ENCODE peak calls at places on chromosomes 6 and 20, in seven cellular contexts. F is A549, A is PC-9, S is heart right ventricle, T is HCT116, J is endodermal cell, P is transverse colon. V is an unnamed sample.

GRCh38 chr6:7175463-7175862 is 67.7 kb downstream of the RREB1 start:
- DNase-seq in F (no peak), A (no peak), S (no peak), T (no peak), J (no peak), P (no peak), V (no peak)

GRCh38 chr20:39458452-39458851 is 496.3 kb downstream of the DHX35 start:
- DNase-seq in F (no peak), A (no peak), S (no peak), T (no peak), J (no peak), P (no peak), V (no peak)

GRCh38 chr6:55678330-55679224 is 99.6 kb upstream of the HMGCLL1 start:
- DNase-seq in F (no peak), A (no peak), S (no peak), T (no peak), J (no peak), P (no peak), V (no peak)

GRCh38 chr20:43938932-43939761 is 24.5 kb downstream of the TOX2 start:
- DNase-seq in F (peak), A (peak), S (no peak), T (no peak), J (no peak), P (peak), V (no peak)

GRCh38 chr20:41173161-41173721 is 35.9 kb downstream of the PLCG1 start:
- DNase-seq in F (peak), A (peak), S (peak), T (peak), J (peak), P (peak), V (peak)

GRCh38 chr6:41336824-41337223 is 1.4 kb downstream of the NCR2 start:
- DNase-seq in F (no peak), A (no peak), S (no peak), T (no peak), J (no peak), P (no peak), V (no peak)

GRCh38 chr6:37985355-37985754 is 165.8 kb downstream of the ZFAND3 start:
- DNase-seq in F (no peak), A (no peak), S (no peak), T (no peak), J (no peak), P (no peak), V (no peak)

GRCh38 chr20:17844133-17844429 is 124.5 kb downstream of the SNX5 start:
- DNase-seq in F (no peak), A (no peak), S (no peak), T (no peak), J (no peak), P (no peak), V (no peak)

GRCh38 chr6:52663120-52663934 is 7.6 kb upstream of the TMEM14A start:
- DNase-seq in F (peak), A (peak), S (no peak), T (peak), J (peak), P (peak), V (peak)

GRCh38 chr20:16821211-16822089 is 73.3 kb downstream of the OTOR start:
- DNase-seq in F (peak), A (peak), S (no peak), T (peak), J (peak), P (peak), V (peak)

GRCh38 chr20:47785321-47785899 is at the start of gene SULF2:
- DNase-seq in F (no peak), A (peak), S (peak), T (no peak), J (peak), P (peak), V (no peak)

GRCh38 chr20:58586565-58587093 is 64.5 kb upstream of the STX16 start:
- DNase-seq in F (no peak), A (no peak), S (no peak), T (no peak), J (no peak), P (no peak), V (no peak)

GRCh38 chr6:13613029-13613594 is 2.0 kb upstream of the NOL7 start:
- DNase-seq in F (no peak), A (no peak), S (no peak), T (no peak), J (no peak), P (no peak), V (no peak)

GRCh38 chr6:53829698-53830221 is 35.0 kb downstream of the LRRC1 start:
- DNase-seq in F (no peak), A (no peak), S (no peak), T (no peak), J (no peak), P (peak), V (no peak)

GRCh38 chr6:16441262-16441661 is 202.9 kb downstream of the GMPR start:
- DNase-seq in F (no peak), A (no peak), S (no peak), T (no peak), J (no peak), P (no peak), V (no peak)

GRCh38 chr20:47466193-47466592 is 35.5 kb upstream of the NCOA3 start:
- DNase-seq in F (no peak), A (no peak), S (no peak), T (no peak), J (no peak), P (no peak), V (no peak)

GRCh38 chr20:46600286-46600752 is 49.9 kb upstream of the OCSTAMP start:
- DNase-seq in F (no peak), A (no peak), S (no peak), T (no peak), J (peak), P (no peak), V (no peak)

GRCh38 chr6:70503813-70504465 is 62.8 kb upstream of the SDHAF4 start:
- DNase-seq in F (no peak), A (no peak), S (no peak), T (no peak), J (no peak), P (no peak), V (no peak)

GRCh38 chr6:16369108-16369507 is 130.7 kb downstream of the GMPR start:
- DNase-seq in F (no peak), A (no peak), S (no peak), T (no peak), J (peak), P (no peak), V (no peak)

GRCh38 chr6:31898200-31899011 is 908 bp upstream of the EHMT2 start:
- DNase-seq in F (peak), A (peak), S (no peak), T (peak), J (peak), P (peak), V (no peak)

GRCh38 chr20:36541227-36542018 is at the start of gene MYL9:
- DNase-seq in F (no peak), A (peak), S (peak), T (no peak), J (peak), P (peak), V (no peak)

GRCh38 chr20:46702447-46703203 is 6.8 kb upstream of the SLC2A10 start:
- DNase-seq in F (no peak), A (no peak), S (no peak), T (no peak), J (no peak), P (no peak), V (no peak)

GRCh38 chr6:158256746-158257424 is 55.4 kb upstream of the TULP4 start:
- DNase-seq in F (no peak), A (no peak), S (no peak), T (no peak), J (no peak), P (no peak), V (no peak)

GRCh38 chr6:25883536-25883935 is 9.5 kb upstream of the SLC17A3 start:
- DNase-seq in F (no peak), A (no peak), S (no peak), T (no peak), J (no peak), P (no peak), V (no peak)

GRCh38 chr20:12012241-12013222 is 94.8 kb downstream of the BTBD3 start:
- DNase-seq in F (peak), A (peak), S (no peak), T (peak), J (peak), P (peak), V (peak)

DNA sequence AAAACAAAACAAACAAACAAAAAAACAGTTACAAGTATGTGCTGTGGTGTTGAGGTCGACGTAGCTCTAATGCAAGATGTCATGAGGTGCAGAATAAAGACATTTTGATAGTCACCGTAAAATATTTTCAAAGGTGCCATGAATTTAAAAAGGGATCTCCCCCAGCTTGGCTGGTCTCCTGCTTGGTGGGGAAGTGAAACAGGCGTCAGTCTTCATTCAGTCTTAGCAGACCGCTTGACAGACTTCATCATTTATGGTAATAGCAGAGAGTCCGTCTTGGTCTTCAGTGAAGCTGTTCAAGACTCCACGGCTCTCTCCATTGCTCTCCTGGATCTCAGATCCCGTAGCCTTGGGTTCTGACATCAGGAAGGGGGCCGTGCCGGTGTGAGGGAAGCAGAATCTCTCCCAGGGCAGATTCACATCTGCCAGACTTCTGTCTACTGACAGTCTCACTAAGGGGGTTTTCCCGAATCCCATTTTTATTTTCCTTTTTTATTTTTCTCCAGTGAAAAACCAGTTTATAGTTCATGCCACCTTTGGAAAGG is 1.6 kb downstream of the SLC24A3 start:
- DNase-seq in F (no peak), A (no peak), S (no peak), T (no peak), J (no peak), P (no peak), V (no peak)
- H3K4me3 ChIP-seq in F (no peak), A (no peak), S (no peak), T (no peak), J (peak), P (peak), V (no peak)

GRCh38 chr6:154247119-154247814 is 109.3 kb downstream of the IPCEF1 start:
- DNase-seq in F (no peak), A (no peak), S (no peak), T (no peak), J (peak), P (no peak), V (no peak)
- H3K4me3 ChIP-seq in F (no peak), A (no peak), S (no peak), T (no peak), J (peak), P (peak), V (no peak)

GRCh38 chr20:62815066-62815991 is 1.5 kb upstream of the COL9A3 start:
- DNase-seq in F (no peak), A (peak), S (no peak), T (no peak), J (peak), P (no peak), V (no peak)

GRCh38 chr20:62817975-62818591 is 1.2 kb downstream of the COL9A3 start:
- DNase-seq in F (no peak), A (no peak), S (no peak), T (no peak), J (no peak), P (no peak), V (no peak)

GRCh38 chr20:62814709-62815065 is 2.2 kb upstream of the COL9A3 start:
- DNase-seq in F (no peak), A (no peak), S (no peak), T (no peak), J (no peak), P (no peak), V (no peak)

GRCh38 chr20:62816879-62817873 is at the start of gene COL9A3:
- DNase-seq in F (no peak), A (no peak), S (no peak), T (no peak), J (peak), P (no peak), V (no peak)

DNA sequence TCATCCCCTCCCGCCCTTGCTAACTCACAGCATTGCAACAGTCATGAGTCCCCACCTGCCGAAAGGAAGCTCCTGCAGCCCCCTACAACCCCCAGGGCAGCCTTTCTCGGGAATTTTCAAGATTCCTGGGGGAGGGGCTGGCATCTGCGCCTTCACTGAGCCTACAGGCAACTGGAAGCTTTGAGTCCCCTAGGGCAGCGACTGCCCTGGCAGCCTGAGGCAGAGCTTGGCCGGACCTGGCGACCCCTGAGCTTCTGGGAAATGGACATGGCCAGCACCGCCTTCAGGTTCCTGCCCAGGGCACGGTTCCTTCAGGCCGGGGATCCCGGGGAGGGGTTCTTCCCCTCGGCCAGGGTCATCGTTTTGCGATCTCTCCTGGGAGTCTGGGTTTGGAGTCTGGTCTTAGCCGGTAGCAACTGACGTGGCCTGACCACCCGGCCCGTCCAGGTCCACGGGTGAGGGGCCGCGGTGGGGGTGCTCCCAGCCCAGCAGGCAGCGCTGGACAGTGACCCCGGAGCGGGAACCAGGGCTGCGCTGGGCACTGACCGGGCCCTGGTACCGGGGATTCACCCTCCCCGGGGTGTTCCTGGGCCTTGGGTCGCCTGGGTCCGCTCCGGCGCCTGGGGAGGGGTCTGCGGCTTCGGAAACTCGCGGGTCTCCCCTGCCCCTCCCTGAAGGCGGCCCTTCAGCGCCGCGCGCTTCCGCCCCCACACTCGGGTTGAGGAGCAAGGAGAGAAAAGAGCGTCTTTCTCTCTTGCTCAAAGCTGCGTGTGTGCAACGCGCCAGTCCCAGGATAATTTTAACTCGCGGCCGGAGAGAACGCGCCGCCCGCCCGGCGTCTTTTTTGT is 595 bp upstream of the COL9A3 start:
- DNase-seq in F (no peak), A (no peak), S (no peak), T (no peak), J (peak), P (no peak), V (no peak)
- H3K4me3 ChIP-seq in F (peak), A (no peak), S (peak), T (peak), J (peak), P (peak), V (peak)

DNA sequence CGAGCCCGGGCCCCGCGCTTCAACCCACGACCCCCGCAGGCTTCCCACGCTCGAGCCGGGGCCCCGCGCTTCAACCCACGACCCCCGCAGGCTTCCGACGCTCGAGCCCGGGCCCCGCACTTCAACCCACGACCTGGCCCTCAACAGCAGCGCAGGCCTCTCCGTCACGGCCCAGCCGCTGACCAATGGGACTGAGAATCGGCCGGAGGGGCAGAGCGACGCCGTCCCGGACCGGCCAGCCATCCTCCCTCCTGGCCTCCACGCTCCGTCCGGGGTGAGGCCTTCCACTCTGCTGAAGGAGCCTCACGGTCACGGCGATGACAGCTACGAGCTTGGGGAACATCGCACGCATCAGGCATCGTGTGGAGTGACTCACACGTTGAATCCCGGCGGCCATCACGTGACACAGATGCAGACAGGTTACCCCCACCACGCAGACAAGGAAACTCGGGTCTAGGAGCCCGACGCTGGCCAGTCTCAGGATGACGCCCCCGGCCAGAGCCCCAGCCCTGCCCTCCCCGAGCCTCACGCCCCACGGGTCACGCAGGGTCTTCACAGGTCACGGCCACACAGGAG is 6.1 kb downstream of the KCNQ2 start:
- DNase-seq in F (no peak), A (no peak), S (no peak), T (no peak), J (no peak), P (no peak), V (no peak)
- H3K4me3 ChIP-seq in F (no peak), A (no peak), S (no peak), T (no peak), J (no peak), P (no peak), V (no peak)

GRCh38 chr20:45345104-45345936 is 2.9 kb downstream of the SDC4 start:
- DNase-seq in F (no peak), A (peak), S (no peak), T (no peak), J (no peak), P (peak), V (no peak)

GRCh38 chr20:45341939-45342862 is 6.0 kb downstream of the SDC4 start:
- DNase-seq in F (no peak), A (peak), S (peak), T (no peak), J (peak), P (peak), V (peak)

GRCh38 chr20:45342863-45343444 is 5.3 kb downstream of the SDC4 start:
- DNase-seq in F (no peak), A (no peak), S (no peak), T (no peak), J (no peak), P (no peak), V (no peak)

GRCh38 chr20:45343867-45344721 is 4.1 kb downstream of the SDC4 start:
- DNase-seq in F (no peak), A (peak), S (no peak), T (peak), J (peak), P (peak), V (no peak)

DNA sequence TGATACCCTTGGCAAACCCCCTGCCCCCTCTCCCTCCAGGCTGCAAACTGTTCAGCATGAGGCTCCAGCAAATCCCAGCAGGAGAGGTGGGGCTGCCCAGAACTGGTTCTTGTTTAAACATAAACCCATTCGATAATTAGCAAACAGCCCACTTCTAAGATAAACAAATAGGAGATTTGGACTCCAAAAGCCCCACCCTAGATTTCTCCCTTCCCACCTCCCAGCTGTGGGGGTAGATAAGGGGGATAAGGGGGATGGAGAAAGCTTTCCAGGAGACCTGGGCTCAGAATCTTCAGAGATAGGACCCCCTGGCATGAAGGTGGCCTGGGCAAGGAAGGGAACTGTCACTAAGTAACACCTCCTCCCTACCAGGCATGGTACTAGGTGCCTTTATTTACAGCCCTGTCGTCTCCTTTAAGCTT is 4.8 kb downstream of the SDC4 start:
- DNase-seq in F (no peak), A (peak), S (no peak), T (no peak), J (peak), P (peak), V (no peak)
- H3K4me3 ChIP-seq in F (peak), A (peak), S (no peak), T (peak), J (peak), P (peak), V (no peak)

GRCh38 chr6:148044261-148044731 is 298.3 kb upstream of the SASH1 start:
- DNase-seq in F (no peak), A (no peak), S (no peak), T (no peak), J (no peak), P (no peak), V (no peak)
- H3K4me3 ChIP-seq in F (no peak), A (no peak), S (no peak), T (no peak), J (no peak), P (no peak), V (no peak)

GRCh38 chr20:15327123-15327522 is 989.7 kb upstream of the FLRT3 start:
- DNase-seq in F (no peak), A (no peak), S (no peak), T (no peak), J (no peak), P (no peak), V (no peak)

GRCh38 chr20:15328084-15328483 is 990.7 kb upstream of the FLRT3 start:
- DNase-seq in F (no peak), A (no peak), S (no peak), T (no peak), J (no peak), P (no peak), V (no peak)

GRCh38 chr20:15336011-15336410 is 998.6 kb upstream of the FLRT3 start:
- DNase-seq in F (no peak), A (no peak), S (no peak), T (no peak), J (no peak), P (no peak), V (no peak)

GRCh38 chr20:15333170-15333569 is 995.8 kb upstream of the FLRT3 start:
- DNase-seq in F (no peak), A (no peak), S (no peak), T (no peak), J (no peak), P (no peak), V (no peak)

GRCh38 chr20:15332711-15333160 is 995.3 kb upstream of the FLRT3 start:
- DNase-seq in F (no peak), A (no peak), S (no peak), T (no peak), J (no peak), P (no peak), V (no peak)
- H3K4me3 ChIP-seq in F (no peak), A (no peak), S (no peak), T (no peak), J (no peak), P (no peak), V (no peak)

DNA sequence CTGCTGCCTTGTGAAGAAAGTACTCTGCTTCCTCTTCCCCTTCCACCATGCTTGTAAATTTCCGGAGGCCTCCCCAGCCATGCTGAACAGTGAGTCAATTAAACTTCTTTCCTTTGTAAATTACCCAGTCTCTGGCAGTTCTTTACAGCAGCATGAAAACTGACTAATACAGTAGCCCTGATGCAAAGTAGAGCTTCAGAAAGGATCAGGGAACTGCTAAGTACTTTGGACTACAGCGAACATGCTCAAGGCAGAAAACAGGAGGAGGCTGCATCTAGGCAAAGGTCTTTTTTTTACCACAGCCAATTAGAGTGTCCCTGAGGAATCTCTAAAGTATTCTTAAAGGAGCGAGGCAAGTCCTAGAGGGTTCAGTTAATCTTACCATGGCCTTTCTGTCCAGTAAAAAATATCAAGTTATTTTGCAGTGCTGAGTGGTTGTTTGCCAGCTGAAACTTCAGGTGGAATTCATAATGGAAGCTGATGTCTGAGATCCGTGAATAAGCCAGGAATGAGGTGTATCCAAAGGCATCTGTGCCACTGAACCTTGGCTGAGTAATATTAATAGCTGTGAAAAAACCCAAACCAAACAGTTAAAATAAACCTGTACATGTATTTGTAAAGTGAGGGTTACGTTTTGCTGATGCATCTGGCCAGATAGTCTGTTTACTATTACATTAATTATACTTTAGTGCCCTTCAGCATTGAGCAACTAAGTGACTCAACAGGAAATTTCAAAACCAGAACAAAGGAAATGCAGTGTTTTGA is 170.4 kb downstream of the PHF3 start:
- DNase-seq in F (peak), A (peak), S (no peak), T (no peak), J (no peak), P (no peak), V (no peak)
- H3K4me3 ChIP-seq in F (peak), A (no peak), S (no peak), T (no peak), J (peak), P (no peak), V (no peak)